ENCODE peak calls at places on chromosomes 1 and 21, in six cellular contexts. One of them, this sample, is unnamed.

GRCh38 chr1:202186327-202186726 is 7.3 kb upstream of the LGR6 start:
- DNase-seq in left lung: no peak
- DNase-seq in PC-9: no peak
- DNase-seq in fibroblast of villous mesenchyme: no peak
- DNase-seq in GM12865: no peak
- DNase-seq in RKO: no peak
- DNase-seq in this sample: no peak

GRCh38 chr1:207847116-207847515 is 63.8 kb downstream of the CD34 start:
- DNase-seq in left lung: no peak
- DNase-seq in PC-9: no peak
- DNase-seq in fibroblast of villous mesenchyme: no peak
- DNase-seq in GM12865: no peak
- DNase-seq in RKO: no peak
- DNase-seq in this sample: no peak

GRCh38 chr21:44377201-44377921 is 23.9 kb downstream of the TRPM2 start:
- DNase-seq in left lung: peak
- DNase-seq in PC-9: no peak
- DNase-seq in fibroblast of villous mesenchyme: no peak
- DNase-seq in GM12865: no peak
- DNase-seq in RKO: no peak
- DNase-seq in this sample: no peak

GRCh38 chr1:159826436-159827101 is at the start of gene SLAMF8:
- DNase-seq in left lung: no peak
- DNase-seq in PC-9: no peak
- DNase-seq in fibroblast of villous mesenchyme: peak
- DNase-seq in GM12865: peak
- DNase-seq in RKO: no peak
- DNase-seq in this sample: peak

GRCh38 chr1:36377776-36378175 is 7.9 kb downstream of the STK40 start:
- DNase-seq in left lung: no peak
- DNase-seq in PC-9: no peak
- DNase-seq in fibroblast of villous mesenchyme: no peak
- DNase-seq in GM12865: peak
- DNase-seq in RKO: no peak
- DNase-seq in this sample: no peak

GRCh38 chr21:38567577-38568360 is 69.5 kb upstream of the ERG start:
- DNase-seq in left lung: no peak
- DNase-seq in PC-9: no peak
- DNase-seq in fibroblast of villous mesenchyme: peak
- DNase-seq in GM12865: no peak
- DNase-seq in RKO: no peak
- DNase-seq in this sample: no peak

GRCh38 chr1:17122449-17123194 is 3.4 kb upstream of the PADI2 start:
- DNase-seq in left lung: peak
- DNase-seq in PC-9: no peak
- DNase-seq in fibroblast of villous mesenchyme: peak
- DNase-seq in GM12865: no peak
- DNase-seq in RKO: no peak
- DNase-seq in this sample: no peak

GRCh38 chr1:200733907-200734306 is 4.8 kb upstream of the CAMSAP2 start:
- DNase-seq in left lung: no peak
- DNase-seq in PC-9: no peak
- DNase-seq in fibroblast of villous mesenchyme: no peak
- DNase-seq in GM12865: no peak
- DNase-seq in RKO: no peak
- DNase-seq in this sample: no peak

GRCh38 chr21:39537571-39537970 is 75.2 kb upstream of the B3GALT5 start:
- DNase-seq in left lung: no peak
- DNase-seq in PC-9: no peak
- DNase-seq in fibroblast of villous mesenchyme: no peak
- DNase-seq in GM12865: no peak
- DNase-seq in RKO: no peak
- DNase-seq in this sample: no peak

GRCh38 chr21:45534591-45535331 is 7.5 kb downstream of the SLC19A1 start:
- DNase-seq in left lung: peak
- DNase-seq in PC-9: no peak
- DNase-seq in fibroblast of villous mesenchyme: no peak
- DNase-seq in GM12865: no peak
- DNase-seq in RKO: no peak
- DNase-seq in this sample: no peak

GRCh38 chr1:17892225-17892624 is 137.1 kb downstream of the ACTL8 start:
- DNase-seq in left lung: no peak
- DNase-seq in PC-9: no peak
- DNase-seq in fibroblast of villous mesenchyme: no peak
- DNase-seq in GM12865: no peak
- DNase-seq in RKO: no peak
- DNase-seq in this sample: no peak

GRCh38 chr1:208538587-208538986 is 294.4 kb upstream of the PLXNA2 start:
- DNase-seq in left lung: no peak
- DNase-seq in PC-9: no peak
- DNase-seq in fibroblast of villous mesenchyme: no peak
- DNase-seq in GM12865: no peak
- DNase-seq in RKO: no peak
- DNase-seq in this sample: no peak

GRCh38 chr1:198333744-198334143 is 176.9 kb downstream of the NEK7 start:
- DNase-seq in left lung: no peak
- DNase-seq in PC-9: no peak
- DNase-seq in fibroblast of villous mesenchyme: no peak
- DNase-seq in GM12865: no peak
- DNase-seq in RKO: peak
- DNase-seq in this sample: no peak

GRCh38 chr1:67646145-67647035 is 38.6 kb upstream of the GADD45A start:
- DNase-seq in left lung: no peak
- DNase-seq in PC-9: peak
- DNase-seq in fibroblast of villous mesenchyme: peak
- DNase-seq in GM12865: no peak
- DNase-seq in RKO: no peak
- DNase-seq in this sample: no peak

GRCh38 chr1:155320661-155321576 is at the start of gene RUSC1:
- DNase-seq in left lung: peak
- DNase-seq in PC-9: no peak
- DNase-seq in fibroblast of villous mesenchyme: peak
- DNase-seq in GM12865: peak
- DNase-seq in RKO: no peak
- DNase-seq in this sample: no peak

This sample was measured in central memory CD8-positive, alpha-beta T cell.